ENCODE peak calls at places on chromosomes 5 and 9, in six cellular contexts. One of them, this sample, is unnamed.

GRCh38 chr5:10655041-10655685 is 91.3 kb downstream of the ANKRD33B start:
- DNase-seq in IMR-90: no peak
- DNase-seq in suprapubic skin: no peak
- DNase-seq in tibial nerve: no peak
- DNase-seq in right lobe of liver: no peak
- DNase-seq in PC-9: peak; percentile 61
- DNase-seq in this sample: no peak

GRCh38 chr5:135236187-135236835 is 162.7 kb downstream of the MACROH2A1 start:
- DNase-seq in IMR-90: no peak
- DNase-seq in suprapubic skin: peak; percentile 32
- DNase-seq in tibial nerve: no peak
- DNase-seq in right lobe of liver: no peak
- DNase-seq in PC-9: no peak
- DNase-seq in this sample: no peak

GRCh38 chr5:150129813-150130492 is 25.7 kb downstream of the PDGFRB start:
- DNase-seq in IMR-90: peak; percentile 78
- DNase-seq in suprapubic skin: peak; percentile 86
- DNase-seq in tibial nerve: peak; percentile 72
- DNase-seq in right lobe of liver: peak; percentile 86
- DNase-seq in PC-9: peak; percentile 72
- DNase-seq in this sample: peak; percentile 84

GRCh38 chr5:119382167-119382566 is 26.3 kb downstream of the TNFAIP8 start:
- DNase-seq in IMR-90: peak; percentile 94
- DNase-seq in suprapubic skin: no peak
- DNase-seq in tibial nerve: no peak
- DNase-seq in right lobe of liver: no peak
- DNase-seq in PC-9: no peak
- DNase-seq in this sample: no peak

GRCh38 chr9:131361202-131361833 is 32.6 kb upstream of the PRRC2B start:
- DNase-seq in IMR-90: no peak
- DNase-seq in suprapubic skin: no peak
- DNase-seq in tibial nerve: no peak
- DNase-seq in right lobe of liver: peak; percentile 51
- DNase-seq in PC-9: peak; percentile 72
- DNase-seq in this sample: peak; percentile 34

GRCh38 chr9:126108240-126108639 is 218.4 kb upstream of the MVB12B start:
- DNase-seq in IMR-90: no peak
- DNase-seq in suprapubic skin: no peak
- DNase-seq in tibial nerve: no peak
- DNase-seq in right lobe of liver: no peak
- DNase-seq in PC-9: no peak
- DNase-seq in this sample: no peak

GRCh38 chr9:134213508-134214394 is 49.4 kb upstream of the RNU6ATAC start:
- DNase-seq in IMR-90: no peak
- DNase-seq in suprapubic skin: peak; percentile 48
- DNase-seq in tibial nerve: no peak
- DNase-seq in right lobe of liver: peak; percentile 42
- DNase-seq in PC-9: no peak
- DNase-seq in this sample: peak; percentile 24

GRCh38 chr5:145960848-145961600 is 24.6 kb downstream of the SH3RF2 start:
- DNase-seq in IMR-90: peak; percentile 30
- DNase-seq in suprapubic skin: no peak
- DNase-seq in tibial nerve: no peak
- DNase-seq in right lobe of liver: no peak
- DNase-seq in PC-9: no peak
- DNase-seq in this sample: no peak

GRCh38 chr5:143037071-143037470 is 266.9 kb downstream of the ARHGAP26 start:
- DNase-seq in IMR-90: no peak
- DNase-seq in suprapubic skin: no peak
- DNase-seq in tibial nerve: no peak
- DNase-seq in right lobe of liver: no peak
- DNase-seq in PC-9: no peak
- DNase-seq in this sample: no peak

GRCh38 chr9:135826188-135826545 is 81.2 kb downstream of the CAMSAP1 start:
- DNase-seq in IMR-90: no peak
- DNase-seq in suprapubic skin: no peak
- DNase-seq in tibial nerve: no peak
- DNase-seq in right lobe of liver: no peak
- DNase-seq in PC-9: no peak
- DNase-seq in this sample: no peak

GRCh38 chr9:130405657-130406257 is 39.0 kb upstream of the ASS1 start:
- DNase-seq in IMR-90: no peak
- DNase-seq in suprapubic skin: no peak
- DNase-seq in tibial nerve: no peak
- DNase-seq in right lobe of liver: no peak
- DNase-seq in PC-9: no peak
- DNase-seq in this sample: no peak

GRCh38 chr9:92501671-92502393 is 19.5 kb upstream of the ASPN start:
- DNase-seq in IMR-90: peak; percentile 51
- DNase-seq in suprapubic skin: no peak
- DNase-seq in tibial nerve: no peak
- DNase-seq in right lobe of liver: no peak
- DNase-seq in PC-9: no peak
- DNase-seq in this sample: no peak

GRCh38 chr9:22208846-22209585 is 199.9 kb upstream of the CDKN2B start:
- DNase-seq in IMR-90: no peak
- DNase-seq in suprapubic skin: no peak
- DNase-seq in tibial nerve: no peak
- DNase-seq in right lobe of liver: no peak
- DNase-seq in PC-9: no peak
- DNase-seq in this sample: no peak

GRCh38 chr5:151708126-151708525 is 21.4 kb upstream of the SPARC start:
- DNase-seq in IMR-90: no peak
- DNase-seq in suprapubic skin: no peak
- DNase-seq in tibial nerve: no peak
- DNase-seq in right lobe of liver: no peak
- DNase-seq in PC-9: no peak
- DNase-seq in this sample: no peak

GRCh38 chr5:59722875-59723274 is 170.7 kb downstream of the PDE4D start:
- DNase-seq in IMR-90: peak; percentile 24
- DNase-seq in suprapubic skin: no peak
- DNase-seq in tibial nerve: no peak
- DNase-seq in right lobe of liver: no peak
- DNase-seq in PC-9: no peak
- DNase-seq in this sample: no peak

GRCh38 chr5:171882118-171882517 is 96.5 kb downstream of the SMIM23 start:
- DNase-seq in IMR-90: no peak
- DNase-seq in suprapubic skin: no peak
- DNase-seq in tibial nerve: no peak
- DNase-seq in right lobe of liver: no peak
- DNase-seq in PC-9: no peak
- DNase-seq in this sample: no peak

GRCh38 chr5:138974227-138975063 is 99.3 kb upstream of the LRRTM2 start:
- DNase-seq in IMR-90: peak; percentile 13
- DNase-seq in suprapubic skin: peak; percentile 65
- DNase-seq in tibial nerve: no peak
- DNase-seq in right lobe of liver: no peak
- DNase-seq in PC-9: no peak
- DNase-seq in this sample: peak; percentile 75

GRCh38 chr5:106730912-106731311 is 939.8 kb downstream of the EFNA5 start:
- DNase-seq in IMR-90: no peak
- DNase-seq in suprapubic skin: no peak
- DNase-seq in tibial nerve: no peak
- DNase-seq in right lobe of liver: no peak
- DNase-seq in PC-9: no peak
- DNase-seq in this sample: no peak

GRCh38 chr5:15601274-15601673 is 101.3 kb downstream of the FBXL7 start:
- DNase-seq in IMR-90: peak; percentile 13
- DNase-seq in suprapubic skin: no peak
- DNase-seq in tibial nerve: no peak
- DNase-seq in right lobe of liver: no peak
- DNase-seq in PC-9: no peak
- DNase-seq in this sample: no peak

GRCh38 chr5:85132269-85132668 is 747.6 kb upstream of the EDIL3 start:
- DNase-seq in IMR-90: peak; percentile 29
- DNase-seq in suprapubic skin: no peak
- DNase-seq in tibial nerve: no peak
- DNase-seq in right lobe of liver: no peak
- DNase-seq in PC-9: no peak
- DNase-seq in this sample: no peak

GRCh38 chr5:158120760-158121159 is 261.8 kb upstream of the CLINT1 start:
- DNase-seq in IMR-90: no peak
- DNase-seq in suprapubic skin: no peak
- DNase-seq in tibial nerve: no peak
- DNase-seq in right lobe of liver: no peak
- DNase-seq in PC-9: no peak
- DNase-seq in this sample: no peak

GRCh38 chr9:129275626-129276247 is 97.7 kb upstream of the IER5L start:
- DNase-seq in IMR-90: peak; percentile 11
- DNase-seq in suprapubic skin: peak; percentile 48
- DNase-seq in tibial nerve: no peak
- DNase-seq in right lobe of liver: peak; percentile 8
- DNase-seq in PC-9: peak; percentile 79
- DNase-seq in this sample: no peak

GRCh38 chr5:180798193-180798592 is 4.4 kb downstream of the MGAT1 start:
- DNase-seq in IMR-90: no peak
- DNase-seq in suprapubic skin: no peak
- DNase-seq in tibial nerve: no peak
- DNase-seq in right lobe of liver: no peak
- DNase-seq in PC-9: no peak
- DNase-seq in this sample: no peak

GRCh38 chr5:180799902-180800801 is 2.5 kb downstream of the MGAT1 start:
- DNase-seq in IMR-90: peak; percentile 86
- DNase-seq in suprapubic skin: no peak
- DNase-seq in tibial nerve: no peak
- DNase-seq in right lobe of liver: no peak
- DNase-seq in PC-9: peak; percentile 40
- DNase-seq in this sample: no peak

GRCh38 chr5:180797256-180798192 is 5.1 kb downstream of the MGAT1 start:
- DNase-seq in IMR-90: no peak
- DNase-seq in suprapubic skin: no peak
- DNase-seq in tibial nerve: no peak
- DNase-seq in right lobe of liver: no peak
- DNase-seq in PC-9: no peak
- DNase-seq in this sample: no peak

GRCh38 chr5:180801596-180802324 is 846 bp downstream of the MGAT1 start:
- DNase-seq in IMR-90: no peak
- DNase-seq in suprapubic skin: no peak
- DNase-seq in tibial nerve: no peak
- DNase-seq in right lobe of liver: no peak
- DNase-seq in PC-9: no peak
- DNase-seq in this sample: no peak

DNA sequence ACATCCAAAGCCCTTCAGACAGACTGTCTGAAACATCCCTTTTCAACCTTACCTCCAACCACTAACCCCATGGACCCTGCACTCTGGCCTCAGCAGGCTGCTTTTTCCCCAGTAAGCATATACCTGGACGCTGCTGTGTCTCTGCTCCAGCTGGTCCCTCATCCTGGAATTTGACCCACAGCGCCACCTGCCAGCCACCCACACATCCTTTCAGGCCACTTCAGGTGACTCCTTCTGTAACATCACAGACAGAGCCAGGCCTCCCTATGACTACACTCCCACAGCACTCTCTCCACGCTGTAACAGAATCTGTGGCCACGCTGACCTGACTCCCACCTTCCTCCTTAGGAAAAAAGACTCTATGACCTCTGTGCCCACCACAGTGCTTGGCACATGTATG is 3.4 kb downstream of the MGAT1 start:
- DNase-seq in IMR-90: no peak
- DNase-seq in suprapubic skin: no peak
- DNase-seq in tibial nerve: no peak
- DNase-seq in right lobe of liver: no peak
- DNase-seq in PC-9: no peak
- DNase-seq in this sample: peak; percentile 72
- TF ChIP-seq CTCF in IMR-90: peak; percentile 13
- TF ChIP-seq CTCF in suprapubic skin: no peak
- TF ChIP-seq CTCF in tibial nerve: no peak
- TF ChIP-seq CTCF in right lobe of liver: peak; percentile 30
- TF ChIP-seq CTCF in PC-9: no peak
- TF ChIP-seq CTCF in this sample: no peak

DNA sequence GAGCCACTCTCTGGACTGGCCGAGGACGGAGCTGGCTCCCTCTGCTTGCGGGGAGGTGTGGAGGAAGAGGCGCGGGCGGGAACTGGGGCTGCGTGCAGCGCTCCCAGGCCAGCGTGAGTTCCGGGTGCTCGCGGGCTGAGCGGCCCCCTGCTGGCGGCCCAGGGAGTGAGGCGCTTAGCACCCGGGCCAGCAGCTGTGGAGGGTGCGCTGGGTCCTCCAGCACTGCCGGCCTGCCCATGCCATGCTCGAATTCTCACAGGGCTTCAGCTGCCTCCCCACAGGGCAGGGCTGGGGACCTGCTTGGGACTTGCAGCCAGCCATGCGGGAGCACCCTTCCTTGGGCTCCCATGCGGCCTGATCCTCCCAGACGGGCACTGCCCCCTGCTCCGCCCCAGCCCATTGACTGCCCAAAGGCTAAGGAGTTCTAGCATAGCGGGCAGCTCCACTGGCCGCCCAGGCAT is 416.9 kb downstream of the MRPS30 start:
- DNase-seq in IMR-90: no peak
- DNase-seq in suprapubic skin: no peak
- DNase-seq in tibial nerve: no peak
- DNase-seq in right lobe of liver: no peak
- DNase-seq in PC-9: no peak
- DNase-seq in this sample: no peak
- H3K9me3 ChIP-seq in IMR-90: peaks cover 4% of the 10 kb centered on the region
- H3K9me3 ChIP-seq in suprapubic skin: no peaks in the 10 kb centered on the region
- H3K9me3 ChIP-seq in tibial nerve: no peaks in the 10 kb centered on the region
- H3K9me3 ChIP-seq in right lobe of liver: no peaks in the 10 kb centered on the region
- H3K9me3 ChIP-seq in PC-9: no peaks in the 10 kb centered on the region
- H3K9me3 ChIP-seq in this sample: no peaks in the 10 kb centered on the region

GRCh38 chr5:72645447-72645846 is 138.2 kb upstream of the ZNF366 start:
- DNase-seq in IMR-90: no peak
- DNase-seq in suprapubic skin: no peak
- DNase-seq in tibial nerve: no peak
- DNase-seq in right lobe of liver: no peak
- DNase-seq in PC-9: no peak
- DNase-seq in this sample: no peak

GRCh38 chr5:72646467-72646866 is 139.3 kb upstream of the ZNF366 start:
- DNase-seq in IMR-90: no peak
- DNase-seq in suprapubic skin: no peak
- DNase-seq in tibial nerve: no peak
- DNase-seq in right lobe of liver: no peak
- DNase-seq in PC-9: no peak
- DNase-seq in this sample: no peak

GRCh38 chr5:72637058-72637457 is 129.8 kb upstream of the ZNF366 start:
- DNase-seq in IMR-90: no peak
- DNase-seq in suprapubic skin: no peak
- DNase-seq in tibial nerve: no peak
- DNase-seq in right lobe of liver: no peak
- DNase-seq in PC-9: no peak
- DNase-seq in this sample: no peak

DNA sequence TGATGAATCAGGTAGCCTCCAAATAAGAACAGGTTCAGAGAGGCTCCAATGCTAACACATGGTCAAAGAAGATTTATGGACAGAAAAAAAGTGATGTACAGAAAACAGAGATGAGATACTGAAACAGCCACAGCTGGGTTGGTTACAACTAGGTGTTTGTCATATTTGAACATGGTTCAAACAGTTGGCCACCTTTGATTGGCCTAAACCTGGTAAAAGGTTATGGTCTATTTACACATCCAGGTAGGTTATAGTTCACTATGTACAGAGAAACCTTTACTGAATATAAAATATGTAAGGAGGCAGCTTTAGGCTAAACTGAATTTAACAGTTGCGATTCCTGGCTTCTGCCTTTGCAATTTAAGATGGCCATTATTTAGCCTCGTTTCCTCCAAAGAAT is 134.0 kb upstream of the ZNF366 start:
- DNase-seq in IMR-90: no peak
- DNase-seq in suprapubic skin: no peak
- DNase-seq in tibial nerve: no peak
- DNase-seq in right lobe of liver: no peak
- DNase-seq in PC-9: no peak
- DNase-seq in this sample: no peak
- TF ChIP-seq CTCF in IMR-90: no peak
- TF ChIP-seq CTCF in suprapubic skin: no peak
- TF ChIP-seq CTCF in tibial nerve: no peak
- TF ChIP-seq CTCF in right lobe of liver: no peak
- TF ChIP-seq CTCF in PC-9: no peak
- TF ChIP-seq CTCF in this sample: no peak

GRCh38 chr5:100161868-100162267 is 373.3 kb upstream of the FAM174A start:
- DNase-seq in IMR-90: no peak
- DNase-seq in suprapubic skin: no peak
- DNase-seq in tibial nerve: no peak
- DNase-seq in right lobe of liver: no peak
- DNase-seq in PC-9: no peak
- DNase-seq in this sample: no peak
- H3K9me3 ChIP-seq in IMR-90: peaks cover 4% of the 10 kb centered on the region
- H3K9me3 ChIP-seq in suprapubic skin: no peaks in the 10 kb centered on the region
- H3K9me3 ChIP-seq in tibial nerve: peaks cover 3% of the 10 kb centered on the region
- H3K9me3 ChIP-seq in right lobe of liver: no peaks in the 10 kb centered on the region
- H3K9me3 ChIP-seq in PC-9: no peaks in the 10 kb centered on the region
- H3K9me3 ChIP-seq in this sample: no peaks in the 10 kb centered on the region

This sample was measured in pancreas.